ENCODE peak calls at places on chromosome 10, in nine cellular contexts. N is mammary epithelial cell, M is A549, H is left ventricle myocardium inferior, T is B cell, W is upper lobe of left lung, Z is WTC11, U is GM23338, J is fibroblast of lung. I is an unnamed sample.

GRCh38 chr10:52447931-52448353 is 133.9 kb downstream of the DKK1 start:
- DNase-seq in N (no peak), M (no peak), H (no peak), T (no peak), W (no peak), Z (no peak), U (no peak), J (no peak), I (no peak)

GRCh38 chr10:17685227-17685840 is 41.4 kb downstream of the STAM start:
- DNase-seq in N (no peak), M (no peak), H (no peak), T (no peak), W (no peak), Z (no peak), U (no peak), J (no peak), I (peak)

GRCh38 chr10:13414855-13415254 is 66.8 kb upstream of the SEPHS1 start:
- DNase-seq in N (peak), M (no peak), H (no peak), T (no peak), W (no peak), Z (peak), U (peak), J (peak), I (no peak)

GRCh38 chr10:42990721-42991441 is 86.0 kb upstream of the RET start:
- DNase-seq in N (no peak), M (no peak), H (no peak), T (no peak), W (no peak), Z (peak), U (no peak), J (no peak), I (peak)

GRCh38 chr10:82742478-82742877 is 867.5 kb downstream of the NRG3 start:
- DNase-seq in N (peak), M (no peak), H (no peak), T (no peak), W (no peak), Z (no peak), U (peak), J (peak), I (no peak)

GRCh38 chr10:102918817-102919236 is 733 bp downstream of the CNNM2 start:
- DNase-seq in N (peak), M (peak), H (no peak), T (peak), W (no peak), Z (peak), U (peak), J (no peak), I (peak)

GRCh38 chr10:47453435-47454293 is 30.3 kb downstream of the ANXA8 start:
- DNase-seq in N (no peak), M (no peak), H (no peak), T (no peak), W (no peak), Z (no peak), U (no peak), J (no peak), I (peak)

GRCh38 chr10:104690081-104690480 is 49.0 kb downstream of the SORCS3 start:
- DNase-seq in N (no peak), M (no peak), H (no peak), T (no peak), W (no peak), Z (no peak), U (no peak), J (no peak), I (no peak)

GRCh38 chr10:111756541-111757061 is 427.0 kb downstream of the GPAM start:
- DNase-seq in N (peak), M (peak), H (peak), T (no peak), W (peak), Z (peak), U (peak), J (no peak), I (peak)

GRCh38 chr10:48498940-48499510 is 105.8 kb downstream of the ARHGAP22 start:
- DNase-seq in N (no peak), M (no peak), H (no peak), T (no peak), W (no peak), Z (no peak), U (no peak), J (no peak), I (no peak)

GRCh38 chr10:90674927-90675326 is 182.9 kb downstream of the HTR7 start:
- DNase-seq in N (peak), M (no peak), H (no peak), T (no peak), W (no peak), Z (no peak), U (no peak), J (peak), I (no peak)

GRCh38 chr10:116763440-116763839 is 21.1 kb upstream of the HSPA12A start:
- DNase-seq in N (no peak), M (no peak), H (no peak), T (no peak), W (no peak), Z (no peak), U (no peak), J (no peak), I (no peak)

GRCh38 chr10:116760919-116761318 is 18.6 kb upstream of the HSPA12A start:
- DNase-seq in N (no peak), M (no peak), H (no peak), T (no peak), W (no peak), Z (no peak), U (no peak), J (no peak), I (no peak)

GRCh38 chr10:116765549-116766162 is 23.3 kb upstream of the HSPA12A start:
- DNase-seq in N (no peak), M (no peak), H (no peak), T (no peak), W (no peak), Z (peak), U (peak), J (peak), I (peak)

GRCh38 chr10:116764979-116765378 is 22.6 kb upstream of the HSPA12A start:
- DNase-seq in N (no peak), M (no peak), H (no peak), T (no peak), W (no peak), Z (no peak), U (no peak), J (no peak), I (no peak)

DNA sequence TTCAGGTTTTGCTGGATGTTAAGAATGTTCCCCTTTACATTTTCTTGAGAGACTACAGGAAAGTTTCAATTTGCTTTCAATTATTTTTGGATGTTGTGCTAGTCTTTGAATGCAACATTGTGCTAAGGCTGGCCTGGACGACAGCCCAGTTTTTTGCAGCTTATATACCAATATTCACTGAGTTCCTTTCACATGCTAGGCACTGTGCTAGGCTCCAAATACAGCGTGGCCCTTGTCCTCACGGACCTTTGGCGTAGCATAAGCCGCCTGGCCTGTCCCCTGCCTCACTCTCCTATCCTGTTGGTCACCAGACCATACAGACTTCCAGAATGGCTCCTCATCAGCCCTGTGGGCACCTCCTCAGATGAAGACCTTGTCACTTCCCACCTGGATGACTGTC is 19.5 kb upstream of the HSPA12A start:
- DNase-seq in N (no peak), M (no peak), H (no peak), T (no peak), W (no peak), Z (no peak), U (no peak), J (no peak), I (no peak)
- TF ChIP-seq CTCF in N (no peak), M (no peak), H (no peak), T (no peak), W (no peak), Z (no peak), U (no peak), J (no peak), I (no peak)

GRCh38 chr10:79065091-79065551 is 3.6 kb upstream of the ZMIZ1 start:
- DNase-seq in N (no peak), M (no peak), H (no peak), T (no peak), W (no peak), Z (no peak), U (no peak), J (no peak), I (no peak)

GRCh38 chr10:79065853-79066252 is 2.9 kb upstream of the ZMIZ1 start:
- DNase-seq in N (no peak), M (no peak), H (no peak), T (no peak), W (no peak), Z (no peak), U (no peak), J (no peak), I (no peak)

GRCh38 chr10:79068203-79068561 is 584 bp upstream of the ZMIZ1 start:
- DNase-seq in N (no peak), M (peak), H (no peak), T (no peak), W (no peak), Z (no peak), U (peak), J (no peak), I (peak)

GRCh38 chr10:79067241-79068202 is 1.2 kb upstream of the ZMIZ1 start:
- DNase-seq in N (peak), M (peak), H (peak), T (peak), W (peak), Z (peak), U (peak), J (peak), I (peak)

GRCh38 chr10:79066460-79067240 is 2.1 kb upstream of the ZMIZ1 start:
- DNase-seq in N (peak), M (peak), H (no peak), T (no peak), W (no peak), Z (peak), U (peak), J (peak), I (peak)
- TF ChIP-seq CTCF in N (peak), M (peak), H (peak), T (no peak), W (no peak), Z (no peak), U (peak), J (no peak), I (no peak)

GRCh38 chr10:70331486-70332268 is 47.9 kb upstream of the NPFFR1 start:
- DNase-seq in N (peak), M (peak), H (peak), T (peak), W (peak), Z (peak), U (peak), J (peak), I (peak)
- TF ChIP-seq CTCF in N (peak), M (no peak), H (peak), T (no peak), W (no peak), Z (no peak), U (peak), J (peak), I (peak)

GRCh38 chr10:11636761-11637166 is 25.3 kb upstream of the USP6NL start:
- DNase-seq in N (no peak), M (no peak), H (no peak), T (no peak), W (no peak), Z (no peak), U (no peak), J (no peak), I (no peak)
- TF ChIP-seq CTCF in N (no peak), M (no peak), H (no peak), T (no peak), W (no peak), Z (no peak), U (no peak), J (no peak), I (no peak)

DNA sequence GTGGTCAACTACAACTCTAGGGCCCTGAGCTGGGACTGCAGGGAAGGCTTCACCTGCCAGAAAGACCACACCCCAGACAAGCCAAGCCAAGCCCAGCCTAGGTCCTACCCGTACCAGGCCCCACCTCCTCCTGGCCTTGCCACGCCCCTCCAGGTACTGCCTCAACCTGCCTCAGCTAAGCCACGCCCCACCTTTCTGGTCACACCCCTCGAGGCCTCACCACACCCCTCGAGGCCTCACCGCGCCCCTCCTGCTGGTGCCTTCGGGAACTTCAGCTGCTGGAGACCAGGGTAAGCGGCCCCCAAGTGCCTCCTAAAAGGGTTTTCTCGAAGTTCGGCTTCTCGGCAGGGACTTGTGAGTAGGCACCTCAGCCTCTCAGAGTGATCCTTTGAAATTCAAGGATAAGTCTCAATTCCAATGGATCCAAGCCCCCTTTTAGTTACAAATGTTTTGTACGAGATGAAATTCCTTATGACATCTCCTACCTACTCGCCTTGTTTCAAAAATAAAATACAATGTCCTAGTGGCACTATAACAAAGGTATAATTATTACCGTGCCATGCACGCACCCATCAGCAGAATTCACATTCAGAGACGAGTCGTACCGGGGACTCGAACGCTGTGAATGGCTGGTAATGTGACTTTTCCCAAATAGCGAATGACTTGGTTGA is 171.2 kb downstream of the ARHGAP21 start:
- DNase-seq in N (peak), M (peak), H (no peak), T (no peak), W (peak), Z (peak), U (peak), J (no peak), I (peak)
- TF ChIP-seq CTCF in N (peak), M (no peak), H (peak), T (no peak), W (peak), Z (peak), U (peak), J (peak), I (no peak)

DNA sequence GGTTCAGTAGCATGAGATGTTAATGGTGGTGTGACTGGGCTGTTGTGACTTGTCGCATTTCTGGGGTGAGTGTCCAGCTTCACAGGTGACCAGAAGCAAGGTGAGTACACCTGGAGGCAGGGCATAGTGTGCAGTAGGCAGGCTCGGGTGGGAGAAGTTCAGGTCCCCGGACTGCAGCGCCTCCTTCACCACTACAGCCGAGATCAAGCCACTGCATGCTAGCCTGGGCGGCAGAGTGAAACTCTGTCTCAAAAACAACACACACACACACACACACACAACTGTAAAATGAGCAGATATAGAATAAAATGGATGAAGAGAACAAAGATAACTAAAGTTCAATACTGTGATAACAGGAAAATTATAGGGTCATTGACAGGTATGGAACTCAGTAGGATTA is 11.1 kb upstream of the PARD3 start:
- DNase-seq in N (no peak), M (no peak), H (no peak), T (no peak), W (no peak), Z (peak), U (peak), J (no peak), I (no peak)
- TF ChIP-seq CTCF in N (no peak), M (no peak), H (no peak), T (no peak), W (no peak), Z (no peak), U (no peak), J (no peak), I (no peak)

GRCh38 chr10:6782378-6782777 is 202.3 kb upstream of the PRKCQ start:
- DNase-seq in N (no peak), M (no peak), H (no peak), T (no peak), W (no peak), Z (no peak), U (no peak), J (no peak), I (no peak)

GRCh38 chr10:6787684-6788083 is 207.6 kb upstream of the PRKCQ start:
- DNase-seq in N (no peak), M (no peak), H (no peak), T (no peak), W (no peak), Z (no peak), U (no peak), J (no peak), I (no peak)

GRCh38 chr10:6788191-6788590 is 208.1 kb upstream of the PRKCQ start:
- DNase-seq in N (no peak), M (no peak), H (no peak), T (no peak), W (no peak), Z (no peak), U (no peak), J (no peak), I (no peak)

GRCh38 chr10:6781133-6781770 is 201.2 kb upstream of the PRKCQ start:
- DNase-seq in N (no peak), M (no peak), H (no peak), T (no peak), W (no peak), Z (no peak), U (no peak), J (no peak), I (peak)

GRCh38 chr10:6786579-6787031 is 206.5 kb upstream of the PRKCQ start:
- DNase-seq in N (peak), M (peak), H (no peak), T (no peak), W (no peak), Z (no peak), U (no peak), J (peak), I (no peak)
- TF ChIP-seq CTCF in N (peak), M (peak), H (peak), T (no peak), W (peak), Z (no peak), U (peak), J (peak), I (no peak)

GRCh38 chr10:69123306-69123746 is 652 bp upstream of the VPS26A start:
- DNase-seq in N (peak), M (peak), H (peak), T (no peak), W (peak), Z (peak), U (peak), J (peak), I (no peak)
- TF ChIP-seq CTCF in N (peak), M (no peak), H (no peak), T (no peak), W (no peak), Z (no peak), U (no peak), J (peak), I (peak)

GRCh38 chr10:94641480-94641879 is 42.0 kb upstream of the CYP2C18 start:
- DNase-seq in N (no peak), M (no peak), H (no peak), T (no peak), W (no peak), Z (no peak), U (no peak), J (no peak), I (no peak)
- TF ChIP-seq CTCF in N (no peak), M (no peak), H (no peak), T (no peak), W (no peak), Z (no peak), U (no peak), J (no peak), I (no peak)